ENCODE peak calls at places on chromosomes 16 and 17, in eight cellular contexts. One of them, this sample, is unnamed.

GRCh38 chr16:54507091-54507490 is 220.5 kb upstream of the IRX3 start:
- DNase-seq in NCI-H2107: peak
- DNase-seq in NCI-H1105 treated with DMSO at 0.1 percent for 48 hours: peak
- DNase-seq in Peyer's patch: no peak
- DNase-seq in NCI-H748 treated with DMSO at 0.1 percent for 48 hours: peak
- DNase-seq in CD8-positive, alpha-beta memory T cell: no peak
- DNase-seq in glutamatergic neuron: no peak
- DNase-seq in NCI-H2171: no peak
- DNase-seq in this sample: no peak

GRCh38 chr17:31517524-31517923 is 126.0 kb downstream of the RAB11FIP4 start:
- DNase-seq in NCI-H2107: no peak
- DNase-seq in NCI-H1105 treated with DMSO at 0.1 percent for 48 hours: no peak
- DNase-seq in Peyer's patch: no peak
- DNase-seq in NCI-H748 treated with DMSO at 0.1 percent for 48 hours: no peak
- DNase-seq in CD8-positive, alpha-beta memory T cell: no peak
- DNase-seq in glutamatergic neuron: peak
- DNase-seq in NCI-H2171: peak
- DNase-seq in this sample: peak

GRCh38 chr17:1331708-1332107 is 52.2 kb downstream of the TRARG1 start:
- DNase-seq in NCI-H2107: no peak
- DNase-seq in NCI-H1105 treated with DMSO at 0.1 percent for 48 hours: no peak
- DNase-seq in Peyer's patch: no peak
- DNase-seq in NCI-H748 treated with DMSO at 0.1 percent for 48 hours: no peak
- DNase-seq in CD8-positive, alpha-beta memory T cell: no peak
- DNase-seq in glutamatergic neuron: no peak
- DNase-seq in NCI-H2171: no peak
- DNase-seq in this sample: no peak

GRCh38 chr16:26988186-26988585 is 78.5 kb upstream of the C16orf82 start:
- DNase-seq in NCI-H2107: no peak
- DNase-seq in NCI-H1105 treated with DMSO at 0.1 percent for 48 hours: no peak
- DNase-seq in Peyer's patch: peak
- DNase-seq in NCI-H748 treated with DMSO at 0.1 percent for 48 hours: no peak
- DNase-seq in CD8-positive, alpha-beta memory T cell: no peak
- DNase-seq in glutamatergic neuron: no peak
- DNase-seq in NCI-H2171: no peak
- DNase-seq in this sample: no peak

GRCh38 chr17:33732116-33732515 is 439.0 kb upstream of the ASIC2 start:
- DNase-seq in NCI-H2107: no peak
- DNase-seq in NCI-H1105 treated with DMSO at 0.1 percent for 48 hours: no peak
- DNase-seq in Peyer's patch: no peak
- DNase-seq in NCI-H748 treated with DMSO at 0.1 percent for 48 hours: no peak
- DNase-seq in CD8-positive, alpha-beta memory T cell: no peak
- DNase-seq in glutamatergic neuron: no peak
- DNase-seq in NCI-H2171: no peak
- DNase-seq in this sample: peak

GRCh38 chr17:47941246-47941997 is at the start of gene PNPO:
- DNase-seq in NCI-H2107: peak
- DNase-seq in NCI-H1105 treated with DMSO at 0.1 percent for 48 hours: peak
- DNase-seq in Peyer's patch: peak
- DNase-seq in NCI-H748 treated with DMSO at 0.1 percent for 48 hours: peak
- DNase-seq in CD8-positive, alpha-beta memory T cell: peak
- DNase-seq in glutamatergic neuron: peak
- DNase-seq in NCI-H2171: peak
- DNase-seq in this sample: peak

GRCh38 chr16:56984639-56985038 is 4.7 kb upstream of the NLRC5 start:
- DNase-seq in NCI-H2107: no peak
- DNase-seq in NCI-H1105 treated with DMSO at 0.1 percent for 48 hours: no peak
- DNase-seq in Peyer's patch: peak
- DNase-seq in NCI-H748 treated with DMSO at 0.1 percent for 48 hours: no peak
- DNase-seq in CD8-positive, alpha-beta memory T cell: no peak
- DNase-seq in glutamatergic neuron: no peak
- DNase-seq in NCI-H2171: no peak
- DNase-seq in this sample: no peak

GRCh38 chr16:58492066-58492465 is 7.9 kb upstream of the NDRG4 start:
- DNase-seq in NCI-H2107: peak
- DNase-seq in NCI-H1105 treated with DMSO at 0.1 percent for 48 hours: no peak
- DNase-seq in Peyer's patch: no peak
- DNase-seq in NCI-H748 treated with DMSO at 0.1 percent for 48 hours: no peak
- DNase-seq in CD8-positive, alpha-beta memory T cell: no peak
- DNase-seq in glutamatergic neuron: no peak
- DNase-seq in NCI-H2171: peak
- DNase-seq in this sample: no peak

GRCh38 chr17:32495347-32496253 is 8.8 kb downstream of the CDK5R1 start:
- DNase-seq in NCI-H2107: peak
- DNase-seq in NCI-H1105 treated with DMSO at 0.1 percent for 48 hours: no peak
- DNase-seq in Peyer's patch: no peak
- DNase-seq in NCI-H748 treated with DMSO at 0.1 percent for 48 hours: no peak
- DNase-seq in CD8-positive, alpha-beta memory T cell: no peak
- DNase-seq in glutamatergic neuron: no peak
- DNase-seq in NCI-H2171: peak
- DNase-seq in this sample: no peak

GRCh38 chr17:18005496-18005895 is 32.8 kb downstream of the DRC3 start:
- DNase-seq in NCI-H2107: no peak
- DNase-seq in NCI-H1105 treated with DMSO at 0.1 percent for 48 hours: no peak
- DNase-seq in Peyer's patch: no peak
- DNase-seq in NCI-H748 treated with DMSO at 0.1 percent for 48 hours: no peak
- DNase-seq in CD8-positive, alpha-beta memory T cell: no peak
- DNase-seq in glutamatergic neuron: no peak
- DNase-seq in NCI-H2171: no peak
- DNase-seq in this sample: no peak

GRCh38 chr17:36951390-36951789 is 2.6 kb downstream of the AATF start:
- DNase-seq in NCI-H2107: no peak
- DNase-seq in NCI-H1105 treated with DMSO at 0.1 percent for 48 hours: no peak
- DNase-seq in Peyer's patch: no peak
- DNase-seq in NCI-H748 treated with DMSO at 0.1 percent for 48 hours: no peak
- DNase-seq in CD8-positive, alpha-beta memory T cell: no peak
- DNase-seq in glutamatergic neuron: no peak
- DNase-seq in NCI-H2171: no peak
- DNase-seq in this sample: no peak

GRCh38 chr17:37413875-37414519 is 7.3 kb downstream of the TADA2A start:
- DNase-seq in NCI-H2107: no peak
- DNase-seq in NCI-H1105 treated with DMSO at 0.1 percent for 48 hours: no peak
- DNase-seq in Peyer's patch: no peak
- DNase-seq in NCI-H748 treated with DMSO at 0.1 percent for 48 hours: no peak
- DNase-seq in CD8-positive, alpha-beta memory T cell: no peak
- DNase-seq in glutamatergic neuron: no peak
- DNase-seq in NCI-H2171: no peak
- DNase-seq in this sample: no peak

GRCh38 chr16:29678691-29679267 is at the start of gene QPRT:
- DNase-seq in NCI-H2107: no peak
- DNase-seq in NCI-H1105 treated with DMSO at 0.1 percent for 48 hours: no peak
- DNase-seq in Peyer's patch: peak
- DNase-seq in NCI-H748 treated with DMSO at 0.1 percent for 48 hours: no peak
- DNase-seq in CD8-positive, alpha-beta memory T cell: no peak
- DNase-seq in glutamatergic neuron: peak
- DNase-seq in NCI-H2171: no peak
- DNase-seq in this sample: no peak

GRCh38 chr16:89407282-89407924 is 83.0 kb downstream of the ANKRD11 start:
- DNase-seq in NCI-H2107: no peak
- DNase-seq in NCI-H1105 treated with DMSO at 0.1 percent for 48 hours: no peak
- DNase-seq in Peyer's patch: peak
- DNase-seq in NCI-H748 treated with DMSO at 0.1 percent for 48 hours: no peak
- DNase-seq in CD8-positive, alpha-beta memory T cell: peak
- DNase-seq in glutamatergic neuron: no peak
- DNase-seq in NCI-H2171: no peak
- DNase-seq in this sample: no peak

GRCh38 chr16:22671301-22672076 is 142.5 kb upstream of the HS3ST2 start:
- DNase-seq in NCI-H2107: no peak
- DNase-seq in NCI-H1105 treated with DMSO at 0.1 percent for 48 hours: no peak
- DNase-seq in Peyer's patch: no peak
- DNase-seq in NCI-H748 treated with DMSO at 0.1 percent for 48 hours: no peak
- DNase-seq in CD8-positive, alpha-beta memory T cell: no peak
- DNase-seq in glutamatergic neuron: peak
- DNase-seq in NCI-H2171: no peak
- DNase-seq in this sample: no peak

GRCh38 chr17:48546924-48547838 is 2.3 kb upstream of the HOXB2 start:
- DNase-seq in NCI-H2107: peak
- DNase-seq in NCI-H1105 treated with DMSO at 0.1 percent for 48 hours: peak
- DNase-seq in Peyer's patch: no peak
- DNase-seq in NCI-H748 treated with DMSO at 0.1 percent for 48 hours: no peak
- DNase-seq in CD8-positive, alpha-beta memory T cell: no peak
- DNase-seq in glutamatergic neuron: no peak
- DNase-seq in NCI-H2171: no peak
- DNase-seq in this sample: no peak

GRCh38 chr16:14303654-14304394 is 232.7 kb downstream of the MRTFB start:
- DNase-seq in NCI-H2107: no peak
- DNase-seq in NCI-H1105 treated with DMSO at 0.1 percent for 48 hours: no peak
- DNase-seq in Peyer's patch: no peak
- DNase-seq in NCI-H748 treated with DMSO at 0.1 percent for 48 hours: no peak
- DNase-seq in CD8-positive, alpha-beta memory T cell: no peak
- DNase-seq in glutamatergic neuron: no peak
- DNase-seq in NCI-H2171: no peak
- DNase-seq in this sample: no peak

GRCh38 chr16:58197314-58198012 is 443 bp downstream of the CSNK2A2 start:
- DNase-seq in NCI-H2107: no peak
- DNase-seq in NCI-H1105 treated with DMSO at 0.1 percent for 48 hours: no peak
- DNase-seq in Peyer's patch: no peak
- DNase-seq in NCI-H748 treated with DMSO at 0.1 percent for 48 hours: no peak
- DNase-seq in CD8-positive, alpha-beta memory T cell: no peak
- DNase-seq in glutamatergic neuron: peak
- DNase-seq in NCI-H2171: no peak
- DNase-seq in this sample: peak

GRCh38 chr17:40778466-40778865 is 3.9 kb downstream of the KRT27 start:
- DNase-seq in NCI-H2107: no peak
- DNase-seq in NCI-H1105 treated with DMSO at 0.1 percent for 48 hours: no peak
- DNase-seq in Peyer's patch: no peak
- DNase-seq in NCI-H748 treated with DMSO at 0.1 percent for 48 hours: no peak
- DNase-seq in CD8-positive, alpha-beta memory T cell: no peak
- DNase-seq in glutamatergic neuron: no peak
- DNase-seq in NCI-H2171: no peak
- DNase-seq in this sample: peak

GRCh38 chr17:60554377-60554788 is 28.3 kb upstream of the APPBP2 start:
- DNase-seq in NCI-H2107: no peak
- DNase-seq in NCI-H1105 treated with DMSO at 0.1 percent for 48 hours: peak
- DNase-seq in Peyer's patch: no peak
- DNase-seq in NCI-H748 treated with DMSO at 0.1 percent for 48 hours: no peak
- DNase-seq in CD8-positive, alpha-beta memory T cell: no peak
- DNase-seq in glutamatergic neuron: no peak
- DNase-seq in NCI-H2171: no peak
- DNase-seq in this sample: no peak

GRCh38 chr17:50194441-50195195 is 6.8 kb downstream of the COL1A1 start:
- DNase-seq in NCI-H2107: no peak
- DNase-seq in NCI-H1105 treated with DMSO at 0.1 percent for 48 hours: no peak
- DNase-seq in Peyer's patch: no peak
- DNase-seq in NCI-H748 treated with DMSO at 0.1 percent for 48 hours: no peak
- DNase-seq in CD8-positive, alpha-beta memory T cell: no peak
- DNase-seq in glutamatergic neuron: no peak
- DNase-seq in NCI-H2171: no peak
- DNase-seq in this sample: no peak

GRCh38 chr16:53099318-53100130 is 44.7 kb downstream of the CHD9 start:
- DNase-seq in NCI-H2107: peak
- DNase-seq in NCI-H1105 treated with DMSO at 0.1 percent for 48 hours: peak
- DNase-seq in Peyer's patch: peak
- DNase-seq in NCI-H748 treated with DMSO at 0.1 percent for 48 hours: peak
- DNase-seq in CD8-positive, alpha-beta memory T cell: peak
- DNase-seq in glutamatergic neuron: peak
- DNase-seq in NCI-H2171: peak
- DNase-seq in this sample: peak

GRCh38 chr17:2723505-2723996 is 12.0 kb upstream of the CLUH start:
- DNase-seq in NCI-H2107: no peak
- DNase-seq in NCI-H1105 treated with DMSO at 0.1 percent for 48 hours: no peak
- DNase-seq in Peyer's patch: peak
- DNase-seq in NCI-H748 treated with DMSO at 0.1 percent for 48 hours: no peak
- DNase-seq in CD8-positive, alpha-beta memory T cell: no peak
- DNase-seq in glutamatergic neuron: peak
- DNase-seq in NCI-H2171: no peak
- DNase-seq in this sample: no peak

GRCh38 chr16:56691885-56692284 is 9.6 kb downstream of the MT1X start:
- DNase-seq in NCI-H2107: no peak
- DNase-seq in NCI-H1105 treated with DMSO at 0.1 percent for 48 hours: peak
- DNase-seq in Peyer's patch: peak
- DNase-seq in NCI-H748 treated with DMSO at 0.1 percent for 48 hours: no peak
- DNase-seq in CD8-positive, alpha-beta memory T cell: no peak
- DNase-seq in glutamatergic neuron: no peak
- DNase-seq in NCI-H2171: no peak
- DNase-seq in this sample: peak

GRCh38 chr16:85610059-85610445 is 3.1 kb upstream of the GSE1 start:
- DNase-seq in NCI-H2107: no peak
- DNase-seq in NCI-H1105 treated with DMSO at 0.1 percent for 48 hours: peak
- DNase-seq in Peyer's patch: no peak
- DNase-seq in NCI-H748 treated with DMSO at 0.1 percent for 48 hours: no peak
- DNase-seq in CD8-positive, alpha-beta memory T cell: no peak
- DNase-seq in glutamatergic neuron: no peak
- DNase-seq in NCI-H2171: no peak
- DNase-seq in this sample: no peak

GRCh38 chr16:85969159-85969558 is 70.2 kb downstream of the IRF8 start:
- DNase-seq in NCI-H2107: no peak
- DNase-seq in NCI-H1105 treated with DMSO at 0.1 percent for 48 hours: no peak
- DNase-seq in Peyer's patch: no peak
- DNase-seq in NCI-H748 treated with DMSO at 0.1 percent for 48 hours: no peak
- DNase-seq in CD8-positive, alpha-beta memory T cell: no peak
- DNase-seq in glutamatergic neuron: no peak
- DNase-seq in NCI-H2171: no peak
- DNase-seq in this sample: no peak

GRCh38 chr16:7013990-7014389 is 318.7 kb upstream of the RBFOX1 start:
- DNase-seq in NCI-H2107: no peak
- DNase-seq in NCI-H1105 treated with DMSO at 0.1 percent for 48 hours: no peak
- DNase-seq in Peyer's patch: no peak
- DNase-seq in NCI-H748 treated with DMSO at 0.1 percent for 48 hours: no peak
- DNase-seq in CD8-positive, alpha-beta memory T cell: no peak
- DNase-seq in glutamatergic neuron: no peak
- DNase-seq in NCI-H2171: no peak
- DNase-seq in this sample: no peak

GRCh38 chr16:50301626-50302471 is 35.5 kb downstream of the ADCY7 start:
- DNase-seq in NCI-H2107: no peak
- DNase-seq in NCI-H1105 treated with DMSO at 0.1 percent for 48 hours: no peak
- DNase-seq in Peyer's patch: peak
- DNase-seq in NCI-H748 treated with DMSO at 0.1 percent for 48 hours: no peak
- DNase-seq in CD8-positive, alpha-beta memory T cell: no peak
- DNase-seq in glutamatergic neuron: no peak
- DNase-seq in NCI-H2171: no peak
- DNase-seq in this sample: peak

GRCh38 chr17:38451840-38452529 is 23.7 kb downstream of the ARHGAP23 start:
- DNase-seq in NCI-H2107: no peak
- DNase-seq in NCI-H1105 treated with DMSO at 0.1 percent for 48 hours: no peak
- DNase-seq in Peyer's patch: no peak
- DNase-seq in NCI-H748 treated with DMSO at 0.1 percent for 48 hours: no peak
- DNase-seq in CD8-positive, alpha-beta memory T cell: no peak
- DNase-seq in glutamatergic neuron: peak
- DNase-seq in NCI-H2171: no peak
- DNase-seq in this sample: peak

This sample was measured in RWPE1.